ENCODE peak calls at places on chromosomes 2 and 18, in four cellular contexts. One of them, this sample, is unnamed.
A peak's percentile ranks its signal among the peaks of the same experiment; 100 is the strongest.

GRCh38 chr2:189880963-189881362 is 96.7 kb downstream of the PMS1 start:
- DNase-seq in lung: no peak
- DNase-seq in tibial artery: no peak
- DNase-seq in thyroid gland: no peak
- DNase-seq in this sample: no peak

GRCh38 chr2:197919487-197919886 is 115.1 kb downstream of the PLCL1 start:
- DNase-seq in lung: no peak
- DNase-seq in tibial artery: no peak
- DNase-seq in thyroid gland: no peak
- DNase-seq in this sample: no peak

GRCh38 chr18:73908323-73908722 is 239.3 kb downstream of the FBXO15 start:
- DNase-seq in lung: no peak
- DNase-seq in tibial artery: no peak
- DNase-seq in thyroid gland: no peak
- DNase-seq in this sample: no peak

GRCh38 chr2:99771691-99772333 is 282.0 kb upstream of the REV1 start:
- DNase-seq in lung: peak; percentile 37
- DNase-seq in tibial artery: no peak
- DNase-seq in thyroid gland: no peak
- DNase-seq in this sample: no peak

GRCh38 chr2:111226797-111227700 is 106.3 kb downstream of the BCL2L11 start:
- DNase-seq in lung: no peak
- DNase-seq in tibial artery: no peak
- DNase-seq in thyroid gland: no peak
- DNase-seq in this sample: no peak

GRCh38 chr2:108632748-108633147 is 86.5 kb upstream of the RANBP2 start:
- DNase-seq in lung: no peak
- DNase-seq in tibial artery: no peak
- DNase-seq in thyroid gland: no peak
- DNase-seq in this sample: no peak

GRCh38 chr2:17086990-17087389 is 421.4 kb upstream of the CYRIA start:
- DNase-seq in lung: no peak
- DNase-seq in tibial artery: no peak
- DNase-seq in thyroid gland: no peak
- DNase-seq in this sample: no peak

GRCh38 chr2:19711470-19712372 is 190.1 kb downstream of the TTC32 start:
- DNase-seq in lung: no peak
- DNase-seq in tibial artery: no peak
- DNase-seq in thyroid gland: no peak
- DNase-seq in this sample: no peak

GRCh38 chr18:75592527-75592926 is 165.0 kb upstream of the SMIM21 start:
- DNase-seq in lung: no peak
- DNase-seq in tibial artery: no peak
- DNase-seq in thyroid gland: no peak
- DNase-seq in this sample: no peak

GRCh38 chr18:59012815-59013677 is 126.6 kb upstream of the SEC11C start:
- DNase-seq in lung: no peak
- DNase-seq in tibial artery: no peak
- DNase-seq in thyroid gland: peak; percentile 75
- DNase-seq in this sample: no peak

GRCh38 chr2:146837857-146838256 is 1007.0 kb upstream of the ACVR2A start:
- DNase-seq in lung: no peak
- DNase-seq in tibial artery: no peak
- DNase-seq in thyroid gland: no peak
- DNase-seq in this sample: no peak

GRCh38 chr2:232927041-232927792 is 57.2 kb downstream of the SNORC start:
- DNase-seq in lung: no peak
- DNase-seq in tibial artery: no peak
- DNase-seq in thyroid gland: no peak
- DNase-seq in this sample: no peak

GRCh38 chr18:50170004-50170403 is 24.9 kb downstream of the MYO5B start:
- DNase-seq in lung: no peak
- DNase-seq in tibial artery: no peak
- DNase-seq in thyroid gland: no peak
- DNase-seq in this sample: no peak

GRCh38 chr2:63723709-63724108 is 118.0 kb upstream of the UGP2 start:
- DNase-seq in lung: no peak
- DNase-seq in tibial artery: no peak
- DNase-seq in thyroid gland: no peak
- DNase-seq in this sample: no peak

DNA sequence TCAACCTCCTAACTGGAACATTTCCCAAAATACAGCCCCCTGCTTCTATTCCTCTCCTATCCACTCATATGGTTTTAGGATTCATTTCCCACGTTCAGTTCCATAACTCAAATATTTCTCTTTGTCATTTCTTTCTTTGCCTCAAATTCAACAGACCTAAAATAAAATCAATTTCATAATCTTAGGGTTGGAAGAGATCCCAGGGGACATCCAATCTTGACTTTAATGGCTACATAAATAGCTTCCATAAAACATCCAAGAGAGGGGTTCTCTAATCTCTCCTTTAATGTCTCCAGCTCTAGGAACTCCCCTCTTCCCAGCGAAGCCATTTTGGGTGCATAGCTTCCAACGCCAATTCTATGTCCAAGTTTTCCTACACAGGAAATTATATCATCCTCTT is 33.8 kb downstream of the RBKS start:
- DNase-seq in lung: no peak
- DNase-seq in tibial artery: no peak
- DNase-seq in thyroid gland: no peak
- DNase-seq in this sample: no peak
- H3K4me3 ChIP-seq in lung: no peak overlapping the region
- H3K4me3 ChIP-seq in tibial artery: no peak overlapping the region
- H3K4me3 ChIP-seq in thyroid gland: no peak overlapping the region
- H3K4me3 ChIP-seq in this sample: no peak overlapping the region

GRCh38 chr18:11909597-11910026 is 1.5 kb upstream of the MPPE1 start:
- DNase-seq in lung: no peak
- DNase-seq in tibial artery: no peak
- DNase-seq in thyroid gland: no peak
- DNase-seq in this sample: no peak
- H3K4me3 ChIP-seq in lung: no peak overlapping the region
- H3K4me3 ChIP-seq in tibial artery: peak overlapping the region; percentile 78
- H3K4me3 ChIP-seq in thyroid gland: no peak overlapping the region
- H3K4me3 ChIP-seq in this sample: peak overlapping the region; percentile 90

DNA sequence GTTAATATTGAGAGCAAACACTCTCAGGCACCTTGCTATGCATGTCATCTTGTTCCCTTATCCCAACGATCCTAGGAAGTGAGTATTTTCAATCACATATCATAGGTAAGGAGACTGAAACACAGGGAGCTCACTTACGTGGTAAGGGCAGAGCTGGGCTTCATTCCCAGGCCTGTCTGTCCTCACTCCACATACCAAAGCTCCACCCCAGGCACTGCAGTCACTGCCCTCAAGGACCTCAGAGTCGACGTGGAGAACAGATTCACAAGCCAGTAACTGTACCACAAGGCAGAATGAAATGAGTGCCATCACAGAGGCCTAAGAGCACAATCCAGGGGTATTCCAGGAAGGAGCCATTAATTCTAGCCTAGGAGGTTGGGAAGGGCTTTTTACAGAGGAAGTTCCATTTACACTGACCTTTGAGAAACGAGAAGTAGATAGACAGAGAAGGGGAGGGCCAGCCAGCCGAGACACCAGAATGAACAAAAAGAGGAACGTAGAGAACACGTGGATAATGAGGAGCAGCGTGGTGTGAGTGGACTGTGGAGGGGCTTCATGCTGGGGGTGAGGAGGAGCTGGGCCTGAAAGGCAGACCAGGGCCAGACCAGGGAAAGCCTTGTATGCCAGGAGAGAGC is 48.6 kb downstream of the KIAA2012 start:
- DNase-seq in lung: peak; percentile 38
- DNase-seq in tibial artery: no peak
- DNase-seq in thyroid gland: no peak
- DNase-seq in this sample: no peak
- H3K4me3 ChIP-seq in lung: no peak overlapping the region
- H3K4me3 ChIP-seq in tibial artery: no peak overlapping the region
- H3K4me3 ChIP-seq in thyroid gland: no peak overlapping the region
- H3K4me3 ChIP-seq in this sample: no peak overlapping the region

DNA sequence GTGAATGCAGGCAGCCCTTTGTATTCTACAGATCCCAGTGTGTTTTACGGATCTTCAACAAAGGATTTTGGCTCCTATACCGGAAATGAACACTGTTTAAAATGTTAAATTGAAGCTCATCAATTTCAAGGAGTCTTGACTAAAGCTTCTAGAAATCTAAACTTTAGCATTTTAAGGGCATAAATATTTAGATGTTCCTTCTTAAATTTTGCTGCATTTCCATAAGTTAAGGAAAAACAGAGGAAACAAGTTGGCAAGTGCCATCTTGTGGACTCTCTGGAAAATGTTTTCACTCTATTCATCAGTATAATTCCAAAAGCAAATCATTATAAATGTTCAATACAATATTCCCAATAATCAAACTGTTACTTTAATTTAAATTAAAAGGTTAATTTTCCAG is 19.6 kb downstream of the CHN1 start:
- DNase-seq in lung: no peak
- DNase-seq in tibial artery: no peak
- DNase-seq in thyroid gland: no peak
- DNase-seq in this sample: no peak
- H3K4me3 ChIP-seq in lung: no peak overlapping the region
- H3K4me3 ChIP-seq in tibial artery: no peak overlapping the region
- H3K4me3 ChIP-seq in thyroid gland: no peak overlapping the region
- H3K4me3 ChIP-seq in this sample: no peak overlapping the region

GRCh38 chr2:8661736-8662135 is 20.1 kb upstream of the ID2 start:
- DNase-seq in lung: no peak
- DNase-seq in tibial artery: no peak
- DNase-seq in thyroid gland: no peak
- DNase-seq in this sample: no peak

GRCh38 chr2:8659735-8660492 is 21.9 kb upstream of the ID2 start:
- DNase-seq in lung: no peak
- DNase-seq in tibial artery: no peak
- DNase-seq in thyroid gland: no peak
- DNase-seq in this sample: no peak

GRCh38 chr2:8659092-8659734 is 22.6 kb upstream of the ID2 start:
- DNase-seq in lung: no peak
- DNase-seq in tibial artery: no peak
- DNase-seq in thyroid gland: peak; percentile 64
- DNase-seq in this sample: no peak

GRCh38 chr2:8662239-8662879 is 19.5 kb upstream of the ID2 start:
- DNase-seq in lung: no peak
- DNase-seq in tibial artery: no peak
- DNase-seq in thyroid gland: no peak
- DNase-seq in this sample: no peak

GRCh38 chr2:8661235-8661634 is 20.6 kb upstream of the ID2 start:
- DNase-seq in lung: no peak
- DNase-seq in tibial artery: no peak
- DNase-seq in thyroid gland: no peak
- DNase-seq in this sample: no peak
- H3K4me3 ChIP-seq in lung: no peak overlapping the region
- H3K4me3 ChIP-seq in tibial artery: no peak overlapping the region
- H3K4me3 ChIP-seq in thyroid gland: no peak overlapping the region
- H3K4me3 ChIP-seq in this sample: no peak overlapping the region

This sample was measured in WERI-Rb-1.